ENCODE peak calls at places on chromosomes 4 and X, in nine cellular contexts. O is left lung, Y is mammary epithelial cell, Z is ovary, X is adrenal gland, H is tibial artery, K is psoas muscle, L is heart right ventricle, A is ascending aorta. Q is an unnamed sample. For H3K4me1, the result is how much of the 10 kb centered on the place peaks cover.

GRCh38 chrX:40040686-40041461 is 56.9 kb downstream of the BCOR start:
- DNase-seq in O (no peak), Y (no peak), Z (no peak), X (no peak), H (no peak), K (no peak), L (no peak), A (no peak), Q (no peak)

GRCh38 chr4:156390599-156391296 is 437.1 kb upstream of the CTSO start:
- DNase-seq in O (no peak), Y (no peak), Z (no peak), X (no peak), H (peak), K (no peak), L (no peak), A (no peak), Q (no peak)

GRCh38 chr4:164731827-164732474 is 22.0 kb upstream of the SMIM31 start:
- DNase-seq in O (no peak), Y (peak), Z (peak), X (peak), H (no peak), K (no peak), L (peak), A (no peak), Q (no peak)

GRCh38 chr4:155889036-155889793 is 14.3 kb upstream of the TDO2 start:
- DNase-seq in O (no peak), Y (peak), Z (no peak), X (peak), H (no peak), K (no peak), L (no peak), A (no peak), Q (peak)

GRCh38 chr4:59712474-59712873 is 1487.7 kb upstream of the ADGRL3 start:
- DNase-seq in O (no peak), Y (no peak), Z (no peak), X (no peak), H (no peak), K (no peak), L (no peak), A (no peak), Q (peak)

GRCh38 chr4:27027428-27027827 is 166.8 kb downstream of the STIM2 start:
- DNase-seq in O (no peak), Y (no peak), Z (no peak), X (no peak), H (no peak), K (no peak), L (no peak), A (no peak), Q (no peak)

GRCh38 chrX:120406638-120407037 is 44.7 kb downstream of the ATP1B4 start:
- DNase-seq in O (no peak), Y (peak), Z (no peak), X (no peak), H (no peak), K (no peak), L (no peak), A (no peak), Q (no peak)

GRCh38 chrX:108131471-108131870 is 39.9 kb downstream of the ATG4A start:
- DNase-seq in O (no peak), Y (no peak), Z (no peak), X (no peak), H (no peak), K (no peak), L (no peak), A (no peak), Q (peak)

GRCh38 chr4:142021761-142022160 is 385.4 kb downstream of the IL15 start:
- DNase-seq in O (no peak), Y (no peak), Z (no peak), X (no peak), H (no peak), K (no peak), L (no peak), A (no peak), Q (no peak)

GRCh38 chrX:47501226-47502071 is 18.4 kb upstream of the ZNF41 start:
- DNase-seq in O (no peak), Y (peak), Z (no peak), X (no peak), H (no peak), K (no peak), L (no peak), A (no peak), Q (no peak)

GRCh38 chrX:49003696-49004095 is 1.6 kb upstream of the GRIPAP1 start:
- DNase-seq in O (no peak), Y (no peak), Z (no peak), X (no peak), H (no peak), K (no peak), L (no peak), A (no peak), Q (no peak)

GRCh38 chr4:112296949-112297483 is at the start of gene ALPK1:
- DNase-seq in O (no peak), Y (peak), Z (no peak), X (no peak), H (no peak), K (no peak), L (no peak), A (no peak), Q (peak)

GRCh38 chrX:84118315-84118714 is 69.7 kb downstream of the RPS6KA6 start:
- DNase-seq in O (no peak), Y (no peak), Z (no peak), X (no peak), H (no peak), K (no peak), L (no peak), A (no peak), Q (no peak)

GRCh38 chrX:30570505-30570904 is 7.1 kb downstream of the TASL start:
- DNase-seq in O (no peak), Y (no peak), Z (no peak), X (no peak), H (no peak), K (no peak), L (no peak), A (no peak), Q (no peak)

GRCh38 chr4:26281876-26282275 is 38.9 kb upstream of the RBPJ start:
- DNase-seq in O (no peak), Y (no peak), Z (no peak), X (no peak), H (no peak), K (no peak), L (no peak), A (no peak), Q (peak)

GRCh38 chr4:110904435-110905050 is 281.7 kb upstream of the PITX2 start:
- DNase-seq in O (no peak), Y (no peak), Z (no peak), X (no peak), H (no peak), K (no peak), L (no peak), A (no peak), Q (no peak)

GRCh38 chr4:150315175-150315574 is 236.9 kb downstream of the DCLK2 start:
- DNase-seq in O (no peak), Y (no peak), Z (no peak), X (no peak), H (no peak), K (no peak), L (no peak), A (no peak), Q (no peak)

GRCh38 chr4:41281038-41281634 is 24.4 kb downstream of the UCHL1 start:
- DNase-seq in O (no peak), Y (peak), Z (no peak), X (peak), H (no peak), K (no peak), L (no peak), A (peak), Q (peak)

GRCh38 chr4:113835005-113835404 is 73.5 kb upstream of the CAMK2D start:
- DNase-seq in O (no peak), Y (no peak), Z (no peak), X (no peak), H (no peak), K (no peak), L (no peak), A (no peak), Q (no peak)

GRCh38 chr4:78876568-78877320 is 62.5 kb downstream of the PAQR3 start:
- DNase-seq in O (no peak), Y (peak), Z (no peak), X (no peak), H (no peak), K (no peak), L (no peak), A (no peak), Q (peak)

GRCh38 chrX:108139303-108139702 is 47.7 kb downstream of the ATG4A start:
- DNase-seq in O (no peak), Y (no peak), Z (no peak), X (no peak), H (no peak), K (no peak), L (no peak), A (no peak), Q (no peak)

GRCh38 chrX:66833426-66833825 is 194.5 kb upstream of the EDA2R start:
- DNase-seq in O (no peak), Y (no peak), Z (no peak), X (no peak), H (no peak), K (no peak), L (no peak), A (no peak), Q (no peak)

GRCh38 chr4:157898836-157899605 is 273.8 kb downstream of the GASK1B start:
- DNase-seq in O (no peak), Y (no peak), Z (no peak), X (no peak), H (no peak), K (no peak), L (no peak), A (no peak), Q (no peak)

GRCh38 chr4:2362286-2363055 is 56.0 kb downstream of the ZFYVE28 start:
- DNase-seq in O (no peak), Y (no peak), Z (peak), X (no peak), H (no peak), K (no peak), L (no peak), A (peak), Q (no peak)

GRCh38 chr4:39976141-39976944 is 1.4 kb downstream of the PDS5A start:
- DNase-seq in O (peak), Y (peak), Z (peak), X (peak), H (peak), K (peak), L (peak), A (peak), Q (peak)
- TF ChIP-seq CTCF in O (peak), Y (peak), Z (peak), X (peak), H (peak), K (peak), L (peak), A (peak), Q (peak)

GRCh38 chr4:184885602-184886001 is 59.8 kb upstream of the ACSL1 start:
- DNase-seq in O (no peak), Y (no peak), Z (no peak), X (no peak), H (no peak), K (no peak), L (no peak), A (no peak), Q (no peak)

GRCh38 chr4:184879251-184879650 is 53.5 kb upstream of the ACSL1 start:
- DNase-seq in O (no peak), Y (no peak), Z (no peak), X (no peak), H (no peak), K (no peak), L (no peak), A (no peak), Q (no peak)

GRCh38 chr4:184884863-184885262 is 59.1 kb upstream of the ACSL1 start:
- DNase-seq in O (no peak), Y (no peak), Z (no peak), X (no peak), H (no peak), K (no peak), L (no peak), A (no peak), Q (no peak)

GRCh38 chr4:184882276-184882675 is 56.5 kb upstream of the ACSL1 start:
- DNase-seq in O (no peak), Y (no peak), Z (no peak), X (no peak), H (no peak), K (no peak), L (no peak), A (no peak), Q (no peak)

GRCh38 chr4:184883024-184883423 is 57.3 kb upstream of the ACSL1 start:
- DNase-seq in O (no peak), Y (no peak), Z (no peak), X (no peak), H (no peak), K (no peak), L (no peak), A (no peak), Q (no peak)
- H3K4me1 ChIP-seq in O (under half), Y (under half), Z (under half), X (under half), H (under half), K (under half), L (under half), A (under half), Q (under half)

GRCh38 chrX:11420851-11421250 is 127.6 kb downstream of the AMELX start:
- DNase-seq in O (no peak), Y (no peak), Z (no peak), X (no peak), H (no peak), K (no peak), L (no peak), A (no peak), Q (no peak)

GRCh38 chrX:11423949-11424348 is 130.7 kb downstream of the AMELX start:
- DNase-seq in O (no peak), Y (no peak), Z (no peak), X (no peak), H (no peak), K (no peak), L (no peak), A (no peak), Q (no peak)

GRCh38 chrX:11423362-11423818 is 130.2 kb downstream of the AMELX start:
- DNase-seq in O (no peak), Y (peak), Z (no peak), X (peak), H (no peak), K (peak), L (no peak), A (peak), Q (no peak)

GRCh38 chrX:11422529-11422857 is 129.3 kb downstream of the AMELX start:
- DNase-seq in O (no peak), Y (no peak), Z (no peak), X (no peak), H (no peak), K (no peak), L (no peak), A (no peak), Q (no peak)

DNA sequence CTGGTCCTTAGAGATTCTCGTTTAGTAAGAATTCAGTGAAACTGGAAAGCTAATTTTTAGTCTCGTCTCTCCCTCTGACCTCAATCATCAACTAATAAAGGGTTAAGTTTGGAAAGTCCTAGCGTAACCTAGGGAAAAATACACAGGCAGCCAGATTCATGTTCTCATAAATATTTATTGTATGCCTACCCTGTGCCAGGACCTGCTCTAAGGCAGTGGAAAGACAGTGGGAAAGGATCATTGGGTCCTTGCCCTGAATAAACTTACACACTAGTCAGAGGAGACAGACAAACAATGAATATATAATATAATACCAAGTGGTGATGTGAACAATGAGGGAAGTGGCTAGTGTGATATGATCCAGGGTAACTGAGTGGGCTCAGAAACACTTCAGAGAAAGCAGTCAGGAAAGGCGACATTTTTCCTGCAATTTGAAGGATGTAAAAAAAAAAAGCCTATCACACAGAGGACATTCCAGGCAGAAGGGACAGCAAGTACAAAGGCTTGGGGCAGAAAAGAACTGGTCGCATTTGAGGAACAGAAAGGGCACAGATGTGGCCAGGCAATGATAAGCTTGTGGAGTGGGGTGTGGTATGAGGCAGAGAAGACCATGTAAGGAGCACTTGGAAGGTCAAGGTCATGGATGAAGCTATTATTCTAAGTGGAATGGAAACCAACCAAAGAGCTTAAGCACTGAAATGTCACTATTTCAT is 128.8 kb downstream of the AMELX start:
- DNase-seq in O (no peak), Y (no peak), Z (no peak), X (no peak), H (no peak), K (no peak), L (no peak), A (no peak), Q (no peak)
- H3K27ac ChIP-seq in O (no peak), Y (no peak), Z (no peak), X (no peak), H (no peak), K (no peak), L (no peak), A (no peak), Q (no peak)

GRCh38 chr4:47271296-47271695 is 192.2 kb downstream of the COMMD8 start:
- DNase-seq in O (no peak), Y (no peak), Z (no peak), X (no peak), H (no peak), K (no peak), L (no peak), A (no peak), Q (no peak)

GRCh38 chr4:47270226-47270888 is 193.1 kb downstream of the COMMD8 start:
- DNase-seq in O (no peak), Y (no peak), Z (no peak), X (no peak), H (no peak), K (no peak), L (no peak), A (no peak), Q (no peak)

GRCh38 chr4:47278631-47279030 is 184.9 kb downstream of the COMMD8 start:
- DNase-seq in O (no peak), Y (no peak), Z (no peak), X (no peak), H (no peak), K (no peak), L (no peak), A (no peak), Q (no peak)

DNA sequence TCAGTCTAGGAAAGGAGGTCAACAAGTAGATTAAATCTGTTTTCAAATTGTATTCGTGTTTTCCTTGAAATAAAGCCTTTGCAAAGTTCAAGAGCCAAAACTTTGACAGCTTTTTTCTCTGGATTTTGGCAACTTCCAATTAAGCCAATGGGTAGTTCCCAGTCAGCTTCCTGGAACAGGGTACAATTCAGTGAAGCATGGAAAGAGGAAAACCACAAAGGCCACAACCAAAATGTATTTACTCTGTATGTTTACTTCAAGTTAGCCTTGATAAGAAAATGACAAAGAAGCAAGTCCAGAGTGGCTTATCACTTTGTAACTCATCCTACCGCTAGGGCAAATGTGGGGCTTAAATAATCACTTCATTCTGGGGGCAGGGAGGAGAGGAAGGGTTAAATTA is 188.6 kb downstream of the COMMD8 start:
- DNase-seq in O (no peak), Y (no peak), Z (no peak), X (no peak), H (no peak), K (no peak), L (no peak), A (no peak), Q (no peak)
- TF ChIP-seq CTCF in O (no peak), Y (no peak), Z (no peak), X (no peak), H (no peak), K (no peak), L (no peak), A (no peak), Q (no peak)

GRCh38 chr4:80498725-80499124 is 163.2 kb downstream of the CFAP299 start:
- DNase-seq in O (no peak), Y (no peak), Z (no peak), X (no peak), H (no peak), K (no peak), L (no peak), A (no peak), Q (no peak)
- H3K4me1 ChIP-seq in O (under half), Y (under half), Z (under half), X (under half), H (under half), K (under half), L (under half), A (under half), Q (under half)

GRCh38 chrX:103441878-103442535 is 65.7 kb downstream of the BEX3 start:
- DNase-seq in O (no peak), Y (peak), Z (no peak), X (no peak), H (no peak), K (no peak), L (no peak), A (no peak), Q (peak)
- H3K27ac ChIP-seq in O (no peak), Y (peak), Z (no peak), X (no peak), H (no peak), K (no peak), L (no peak), A (peak), Q (peak)

DNA sequence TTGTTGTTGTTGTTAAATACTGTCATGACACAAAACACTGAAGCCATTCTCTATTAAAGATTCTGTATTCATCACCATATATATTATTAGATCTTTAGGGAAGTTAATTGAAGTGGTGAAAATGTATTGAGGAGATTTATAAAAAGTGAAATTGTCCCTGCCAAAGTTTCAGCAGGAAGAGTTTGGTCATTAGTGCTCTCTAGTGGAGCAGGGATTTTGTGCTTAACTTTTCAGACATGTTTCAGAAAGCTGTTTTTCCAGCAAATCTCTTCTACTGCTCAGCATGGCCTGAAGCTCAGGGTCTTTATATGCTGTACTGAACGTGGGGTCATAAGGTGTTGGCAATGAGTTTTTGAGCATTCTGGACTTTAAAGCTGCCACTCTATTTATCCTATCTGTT is 36.7 kb upstream of the CXXC4 start:
- DNase-seq in O (no peak), Y (no peak), Z (no peak), X (no peak), H (no peak), K (no peak), L (no peak), A (no peak), Q (no peak)
- TF ChIP-seq CTCF in O (no peak), Y (no peak), Z (no peak), X (no peak), H (peak), K (no peak), L (no peak), A (no peak), Q (peak)

GRCh38 chr4:144655491-144655890 is 9.5 kb downstream of the HHIP start:
- DNase-seq in O (no peak), Y (no peak), Z (no peak), X (no peak), H (no peak), K (no peak), L (no peak), A (no peak), Q (no peak)

GRCh38 chr4:144658908-144659307 is 13.0 kb downstream of the HHIP start:
- DNase-seq in O (no peak), Y (peak), Z (no peak), X (no peak), H (no peak), K (no peak), L (no peak), A (no peak), Q (no peak)

GRCh38 chr4:144656857-144657256 is 10.9 kb downstream of the HHIP start:
- DNase-seq in O (no peak), Y (no peak), Z (peak), X (no peak), H (no peak), K (no peak), L (no peak), A (no peak), Q (no peak)

GRCh38 chr4:144658015-144658567 is 12.1 kb downstream of the HHIP start:
- DNase-seq in O (no peak), Y (no peak), Z (no peak), X (no peak), H (no peak), K (no peak), L (no peak), A (no peak), Q (no peak)

GRCh38 chr4:144659493-144659892 is 13.5 kb downstream of the HHIP start:
- DNase-seq in O (no peak), Y (no peak), Z (no peak), X (no peak), H (no peak), K (no peak), L (no peak), A (no peak), Q (no peak)
- H3K4me1 ChIP-seq in O (under half), Y (under half), Z (under half), X (under half), H (under half), K (under half), L (under half), A (under half), Q (under half)

DNA sequence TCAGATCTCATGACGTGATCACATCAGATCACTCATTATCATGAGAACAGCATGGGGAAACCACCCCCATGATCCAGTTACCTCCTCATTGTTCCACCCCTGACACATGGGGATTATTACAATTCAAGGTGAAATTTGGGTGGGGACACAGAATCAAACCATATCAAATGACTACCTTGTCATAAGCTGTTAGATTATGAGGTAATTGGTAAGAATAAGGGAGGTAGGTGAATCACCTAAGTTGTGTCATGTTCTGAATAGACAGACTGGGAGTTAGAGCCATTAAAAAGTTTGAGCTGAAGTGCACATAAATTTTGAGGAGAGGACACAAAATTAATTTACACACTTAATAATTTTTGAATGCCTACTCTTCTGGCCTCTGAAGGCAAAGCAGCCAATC is 24.7 kb downstream of the SLC9B1 start:
- DNase-seq in O (no peak), Y (peak), Z (no peak), X (no peak), H (no peak), K (no peak), L (no peak), A (no peak), Q (peak)
- H3K27ac ChIP-seq in O (no peak), Y (no peak), Z (no peak), X (no peak), H (no peak), K (no peak), L (no peak), A (no peak), Q (no peak)

Q was measured in foreskin keratinocyte.